ENCODE peak calls at places on chromosomes 13 and 19, in ten cellular contexts. R is AG08396; L is activated CD4-positive, alpha-beta T cell treated with anti-CD3 and anti-CD28 coated beads, Interleukin-2, amount 10 ng/mL, durations not matched to agents 7 days and 5 days; U is stimulated activated CD4-positive, alpha-beta T cell treated with anti-CD3 and anti-CD28 coated beads, Interleukin-4, amount 100 ng/mL, for 48 hours; I is endothelial cell; P is brain pericyte; O is neuronal stem cell; X is germinal center; M is A549; G is left colon. K is an unnamed sample.

GRCh38 chr13:20353973-20354372 is 121.9 kb upstream of the GJB6 start:
- DNase-seq in R (peak; percentile 23), L (no peak), U (no peak), I (no peak), P (no peak), O (no peak), X (no peak), M (no peak), G (no peak), K (no peak)

GRCh38 chr13:51966186-51966585 is 45.1 kb downstream of the ATP7B start:
- DNase-seq in R (no peak), L (no peak), U (no peak), I (no peak), P (no peak), O (no peak), X (no peak), M (no peak), G (no peak), K (no peak)

GRCh38 chr19:5172859-5173577 is 167.6 kb downstream of the PTPRS start:
- DNase-seq in R (peak; percentile 86), L (no peak), U (no peak), I (no peak), P (peak; percentile 53), O (no peak), X (no peak), M (peak; percentile 89), G (no peak), K (no peak)

GRCh38 chr13:94009696-94010095 is 469.8 kb downstream of the DCT start:
- DNase-seq in R (peak; percentile 22), L (no peak), U (no peak), I (no peak), P (no peak), O (no peak), X (no peak), M (no peak), G (no peak), K (no peak)

GRCh38 chr13:67642638-67643037 is 412.5 kb upstream of the PCDH9 start:
- DNase-seq in R (no peak), L (no peak), U (no peak), I (no peak), P (no peak), O (no peak), X (no peak), M (no peak), G (no peak), K (no peak)

GRCh38 chr13:41127746-41128145 is 4.9 kb downstream of the KBTBD6 start:
- DNase-seq in R (no peak), L (no peak), U (no peak), I (no peak), P (no peak), O (no peak), X (no peak), M (no peak), G (no peak), K (no peak)

GRCh38 chr19:33444993-33445751 is 71.7 kb downstream of the CEBPG start:
- DNase-seq in R (no peak), L (no peak), U (no peak), I (no peak), P (no peak), O (no peak), X (no peak), M (no peak), G (no peak), K (no peak)

GRCh38 chr19:16382775-16383543 is 58.3 kb downstream of the KLF2 start:
- DNase-seq in R (peak; percentile 93), L (peak; percentile 85), U (peak; percentile 67), I (peak; percentile 85), P (peak; percentile 62), O (peak; percentile 58), X (peak; percentile 77), M (peak; percentile 75), G (peak; percentile 72), K (peak; percentile 62)

GRCh38 chr13:75514080-75515040 is 23.3 kb downstream of the COMMD6 start:
- DNase-seq in R (no peak), L (no peak), U (no peak), I (no peak), P (no peak), O (no peak), X (no peak), M (no peak), G (no peak), K (no peak)

GRCh38 chr13:44317752-44318550 is 55.7 kb upstream of the SERP2 start:
- DNase-seq in R (no peak), L (no peak), U (no peak), I (no peak), P (no peak), O (no peak), X (no peak), M (no peak), G (no peak), K (no peak)

GRCh38 chr13:50766043-50766442 is 77.4 kb downstream of the DLEU7 start:
- DNase-seq in R (no peak), L (no peak), U (no peak), I (no peak), P (no peak), O (no peak), X (no peak), M (no peak), G (no peak), K (no peak)

GRCh38 chr19:33300016-33300981 is 2.0 kb downstream of the CEBPA start:
- DNase-seq in R (no peak), L (no peak), U (no peak), I (no peak), P (no peak), O (no peak), X (no peak), M (no peak), G (peak; percentile 31), K (no peak)

GRCh38 chr19:21023901-21024300 is 3.4 kb downstream of the ZNF430 start:
- DNase-seq in R (no peak), L (no peak), U (no peak), I (no peak), P (no peak), O (no peak), X (no peak), M (no peak), G (no peak), K (no peak)

GRCh38 chr19:45115809-45116615 is 23.0 kb downstream of the PPP1R37 start:
- DNase-seq in R (no peak), L (no peak), U (no peak), I (no peak), P (no peak), O (no peak), X (no peak), M (no peak), G (no peak), K (no peak)

GRCh38 chr19:416416-416815 is 7.5 kb upstream of the C2CD4C start:
- DNase-seq in R (no peak), L (no peak), U (no peak), I (no peak), P (no peak), O (no peak), X (no peak), M (no peak), G (no peak), K (no peak)

GRCh38 chr13:25132021-25132420 is 36.1 kb downstream of the PABPC3 start:
- DNase-seq in R (no peak), L (no peak), U (no peak), I (no peak), P (no peak), O (no peak), X (no peak), M (no peak), G (no peak), K (no peak)

GRCh38 chr13:40069173-40070044 is 413.9 kb downstream of the COG6 start:
- DNase-seq in R (peak; percentile 67), L (peak; percentile 76), U (peak; percentile 69), I (peak; percentile 77), P (no peak), O (peak; percentile 61), X (peak; percentile 69), M (peak; percentile 19), G (peak; percentile 55), K (peak; percentile 53)

GRCh38 chr13:95707442-95708389 is 30.8 kb downstream of the DNAJC3 start:
- DNase-seq in R (no peak), L (no peak), U (no peak), I (no peak), P (no peak), O (no peak), X (no peak), M (no peak), G (no peak), K (no peak)

GRCh38 chr13:79392882-79393563 is 13.0 kb downstream of the RBM26 start:
- DNase-seq in R (no peak), L (peak; percentile 49), U (no peak), I (no peak), P (no peak), O (no peak), X (no peak), M (no peak), G (no peak), K (no peak)

GRCh38 chr19:44499962-44500949 is at the start of gene ZNF180:
- DNase-seq in R (peak; percentile 96), L (peak; percentile 95), U (peak; percentile 92), I (peak; percentile 94), P (peak; percentile 84), O (peak; percentile 98), X (peak; percentile 96), M (peak; percentile 99), G (peak; percentile 94), K (peak; percentile 94)

GRCh38 chr13:80084086-80084676 is 256.7 kb downstream of the SPRY2 start:
- DNase-seq in R (peak; percentile 61), L (no peak), U (no peak), I (no peak), P (peak; percentile 16), O (no peak), X (no peak), M (no peak), G (no peak), K (no peak)

GRCh38 chr13:56216221-56216620 is 924.5 kb upstream of the PRR20A start:
- DNase-seq in R (no peak), L (no peak), U (no peak), I (no peak), P (no peak), O (no peak), X (no peak), M (no peak), G (no peak), K (no peak)

GRCh38 chr19:55552620-55553019 is 7.3 kb upstream of the SBK3 start:
- DNase-seq in R (peak; percentile 50), L (no peak), U (no peak), I (no peak), P (no peak), O (no peak), X (no peak), M (no peak), G (no peak), K (no peak)

GRCh38 chr19:13803038-13803437 is 7.8 kb downstream of the ZSWIM4 start:
- DNase-seq in R (no peak), L (no peak), U (no peak), I (no peak), P (no peak), O (no peak), X (no peak), M (no peak), G (no peak), K (no peak)

GRCh38 chr19:7920520-7921301 is 573 bp downstream of the SNAPC2 start:
- DNase-seq in R (peak; percentile 98), L (peak; percentile 99), U (peak; percentile 100), I (peak; percentile 99), P (peak; percentile 83), O (peak; percentile 95), X (peak; percentile 97), M (peak; percentile 41), G (peak; percentile 99), K (peak; percentile 99)

GRCh38 chr13:48165063-48165462 is 67.9 kb upstream of the ITM2B start:
- DNase-seq in R (no peak), L (no peak), U (no peak), I (no peak), P (no peak), O (no peak), X (no peak), M (no peak), G (no peak), K (no peak)

GRCh38 chr13:73849292-73849691 is 284.9 kb downstream of the KLF12 start:
- DNase-seq in R (peak; percentile 7), L (peak; percentile 19), U (no peak), I (peak; percentile 35), P (no peak), O (peak; percentile 9), X (no peak), M (peak; percentile 1), G (no peak), K (no peak)

K was measured in activated gamma-delta T cell treated with anti-CD3 and anti-CD28 coated beads, Interleukin-2, amount 50 U/mL, for 16 hours.